ENCODE peak calls at places on chromosomes 3 and 15, in six cellular contexts. C is endothelial cell of umbilical vein; B is activated naive CD8-positive, alpha-beta T cell treated with anti-CD3 and anti-CD28 coated beads, Interleukin-2, amount 50 U/mL, for 24 hours; P is naive thymus-derived CD8-positive, alpha-beta T cell; H is WTC11; G is AG08395. O is an unnamed sample.

GRCh38 chr15:85289677-85290365 is 90.6 kb upstream of the AKAP13 start:
- DNase-seq in C (peak), B (no peak), P (peak), H (no peak), G (peak), O (peak)

GRCh38 chr3:188954590-188955208 is 217.1 kb upstream of the TPRG1 start:
- DNase-seq in C (peak), B (peak), P (peak), H (peak), G (peak), O (peak)

GRCh38 chr3:140953028-140953960 is 11.7 kb downstream of the SLC25A36 start:
- DNase-seq in C (peak), B (no peak), P (no peak), H (no peak), G (peak), O (no peak)

GRCh38 chr15:60049948-60050347 is 45.8 kb downstream of the FOXB1 start:
- DNase-seq in C (no peak), B (no peak), P (no peak), H (no peak), G (no peak), O (no peak)

GRCh38 chr3:108096506-108097325 is 5.9 kb upstream of the CD47 start:
- DNase-seq in C (no peak), B (no peak), P (peak), H (no peak), G (no peak), O (no peak)

GRCh38 chr3:156253150-156253549 is 132.8 kb downstream of the KCNAB1 start:
- DNase-seq in C (no peak), B (no peak), P (no peak), H (no peak), G (no peak), O (no peak)

GRCh38 chr3:188400494-188401243 is 246.7 kb downstream of the LPP start:
- DNase-seq in C (no peak), B (no peak), P (no peak), H (no peak), G (no peak), O (no peak)

GRCh38 chr3:11080492-11080891 is 73.8 kb upstream of the HRH1 start:
- DNase-seq in C (no peak), B (no peak), P (no peak), H (no peak), G (no peak), O (no peak)

GRCh38 chr15:49315543-49315942 is 107.5 kb upstream of the FGF7 start:
- DNase-seq in C (no peak), B (no peak), P (no peak), H (no peak), G (no peak), O (no peak)

GRCh38 chr3:161503271-161503670 is 6.7 kb downstream of the OTOL1 start:
- DNase-seq in C (no peak), B (no peak), P (no peak), H (no peak), G (no peak), O (no peak)

GRCh38 chr3:184677344-184678316 is 34.2 kb downstream of the MAGEF1 start:
- DNase-seq in C (no peak), B (no peak), P (no peak), H (no peak), G (no peak), O (no peak)

GRCh38 chr15:92277776-92278175 is 115.9 kb upstream of the ST8SIA2 start:
- DNase-seq in C (no peak), B (no peak), P (no peak), H (no peak), G (peak), O (no peak)

GRCh38 chr3:4531478-4532025 is 38.4 kb downstream of the ITPR1 start:
- DNase-seq in C (no peak), B (no peak), P (no peak), H (no peak), G (no peak), O (no peak)

GRCh38 chr3:65995030-65995429 is 43.7 kb downstream of the MAGI1 start:
- DNase-seq in C (peak), B (no peak), P (no peak), H (no peak), G (peak), O (no peak)

GRCh38 chr15:66931768-66932633 is 133.4 kb upstream of the SMAD3 start:
- DNase-seq in C (peak), B (no peak), P (no peak), H (peak), G (peak), O (no peak)

GRCh38 chr15:84681822-84682221 is 23.8 kb upstream of the NMB start:
- DNase-seq in C (peak), B (no peak), P (no peak), H (no peak), G (no peak), O (no peak)

GRCh38 chr3:11549580-11550140 is 94.1 kb downstream of the VGLL4 start:
- DNase-seq in C (no peak), B (no peak), P (no peak), H (no peak), G (peak), O (no peak)

GRCh38 chr3:194103475-194103874 is 32.5 kb upstream of the HES1 start:
- DNase-seq in C (no peak), B (no peak), P (peak), H (no peak), G (no peak), O (no peak)

GRCh38 chr3:177787279-177788041 is 590.2 kb upstream of the TBL1XR1 start:
- DNase-seq in C (no peak), B (no peak), P (no peak), H (no peak), G (no peak), O (no peak)

GRCh38 chr15:61095804-61096506 is 133.1 kb downstream of the RORA start:
- DNase-seq in C (no peak), B (no peak), P (no peak), H (no peak), G (no peak), O (no peak)

GRCh38 chr15:58292761-58293175 is 139.0 kb upstream of the LIPC start:
- DNase-seq in C (no peak), B (no peak), P (no peak), H (no peak), G (no peak), O (no peak)

GRCh38 chr3:133937061-133937686 is 41.5 kb upstream of the RAB6B start:
- DNase-seq in C (no peak), B (no peak), P (no peak), H (no peak), G (no peak), O (no peak)

GRCh38 chr15:69340243-69340991 is 41.7 kb downstream of the PAQR5 start:
- DNase-seq in C (peak), B (no peak), P (no peak), H (no peak), G (no peak), O (no peak)

GRCh38 chr3:8603115-8603710 is 41.4 kb downstream of the SSUH2 start:
- DNase-seq in C (peak), B (no peak), P (no peak), H (no peak), G (no peak), O (no peak)

GRCh38 chr15:28017423-28017924 is 81.6 kb downstream of the OCA2 start:
- DNase-seq in C (no peak), B (no peak), P (no peak), H (peak), G (no peak), O (no peak)

GRCh38 chr3:29410200-29410599 is 129.3 kb downstream of the RBMS3 start:
- DNase-seq in C (no peak), B (no peak), P (no peak), H (no peak), G (no peak), O (no peak)

GRCh38 chr15:27958911-27959598 is 140.1 kb downstream of the OCA2 start:
- DNase-seq in C (no peak), B (no peak), P (no peak), H (no peak), G (no peak), O (no peak)

GRCh38 chr3:9015250-9015649 is 52.0 kb upstream of the RAD18 start:
- DNase-seq in C (no peak), B (no peak), P (no peak), H (no peak), G (no peak), O (no peak)

GRCh38 chr3:98343647-98344507 is 9.8 kb upstream of the OR5K4 start:
- DNase-seq in C (peak), B (peak), P (peak), H (peak), G (no peak), O (no peak)

GRCh38 chr15:61281328-61281727 is 52.2 kb upstream of the RORA start:
- DNase-seq in C (no peak), B (no peak), P (no peak), H (no peak), G (no peak), O (no peak)

GRCh38 chr3:9102240-9102841 is 139.1 kb upstream of the RAD18 start:
- DNase-seq in C (no peak), B (no peak), P (no peak), H (peak), G (no peak), O (no peak)

O was measured in naive thymus-derived CD4-positive, alpha-beta T cell.